ENCODE peak calls at places on chromosomes 1 and 21, in five cellular contexts. X is H9, K is neuronal stem cell, A is trophoblast cell, R is H1. I is an unnamed sample.

GRCh38 chr1:219416598-219417238 is 196.2 kb downstream of the ZC3H11B start:
- DNase-seq in X (peak), K (peak), A (peak), R (peak), I (peak)

GRCh38 chr1:38817958-38818705 is 41.4 kb downstream of the RRAGC start:
- DNase-seq in X (peak), K (peak), A (no peak), R (peak), I (peak)

GRCh38 chr1:224874775-224875174 is 54.7 kb upstream of the DNAH14 start:
- DNase-seq in X (no peak), K (no peak), A (no peak), R (no peak), I (no peak)

GRCh38 chr1:94805912-94806311 is 14.2 kb upstream of the SLC44A3 start:
- DNase-seq in X (peak), K (peak), A (peak), R (peak), I (peak)

GRCh38 chr1:20618550-20618949 is 14.7 kb upstream of the PINK1 start:
- DNase-seq in X (no peak), K (no peak), A (no peak), R (no peak), I (no peak)

GRCh38 chr1:161045749-161046573 is at the start of gene USF1:
- DNase-seq in X (peak), K (peak), A (peak), R (peak), I (peak)

GRCh38 chr1:47711211-47711847 is 273.5 kb downstream of the FOXD2 start:
- DNase-seq in X (no peak), K (no peak), A (no peak), R (no peak), I (no peak)

GRCh38 chr1:161792740-161793139 is 26.6 kb downstream of the ATF6 start:
- DNase-seq in X (no peak), K (peak), A (peak), R (no peak), I (peak)

GRCh38 chr1:37537378-37537777 is 16.7 kb downstream of the SNIP1 start:
- DNase-seq in X (no peak), K (no peak), A (no peak), R (no peak), I (peak)

GRCh38 chr1:183310753-183311465 is 107.3 kb downstream of the NMNAT2 start:
- DNase-seq in X (no peak), K (no peak), A (no peak), R (no peak), I (peak)

GRCh38 chr1:160206421-160207117 is 1.4 kb downstream of the PEA15 start:
- DNase-seq in X (peak), K (peak), A (peak), R (no peak), I (peak)

GRCh38 chr1:26723013-26723991 is 27.5 kb downstream of the ARID1A start:
- DNase-seq in X (peak), K (peak), A (peak), R (peak), I (peak)

GRCh38 chr1:199205740-199206139 is 566.9 kb downstream of the PTPRC start:
- DNase-seq in X (no peak), K (no peak), A (no peak), R (no peak), I (no peak)

GRCh38 chr1:224565186-224565585 is 50.9 kb upstream of the CNIH3 start:
- DNase-seq in X (no peak), K (no peak), A (peak), R (no peak), I (peak)

GRCh38 chr1:33093004-33093403 is 12.1 kb downstream of the AZIN2 start:
- DNase-seq in X (peak), K (no peak), A (no peak), R (no peak), I (no peak)

GRCh38 chr21:45544449-45545235 is 2.4 kb upstream of the SLC19A1 start:
- DNase-seq in X (peak), K (no peak), A (no peak), R (peak), I (no peak)

GRCh38 chr21:30733026-30733425 is 14.0 kb downstream of the KRTAP21-2 start:
- DNase-seq in X (no peak), K (no peak), A (no peak), R (no peak), I (no peak)

DNA sequence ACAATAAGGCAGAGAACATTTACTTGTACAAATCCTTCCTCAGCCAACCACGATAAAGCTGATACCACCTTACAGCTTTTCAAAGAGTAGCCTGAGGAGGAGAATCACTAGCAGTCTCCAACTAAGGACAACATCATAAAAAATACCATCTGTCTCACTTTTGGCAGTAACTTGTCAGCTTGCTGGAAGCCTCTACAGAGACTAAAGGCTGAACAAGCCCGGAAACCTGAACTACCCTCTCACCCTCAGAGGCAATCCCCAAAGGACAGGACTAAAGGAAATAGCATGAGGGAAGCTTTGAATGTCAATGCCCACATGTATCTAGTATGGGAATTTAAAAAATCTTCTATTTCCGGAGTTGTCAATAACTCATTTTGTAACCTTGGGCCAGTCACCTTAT is 10.6 kb downstream of the SRSF4 start:
- DNase-seq in X (no peak), K (no peak), A (no peak), R (no peak), I (no peak)
- H2BK12ac ChIP-seq in X (no peak), K (no peak), A (no peak), R (no peak), I (no peak)

DNA sequence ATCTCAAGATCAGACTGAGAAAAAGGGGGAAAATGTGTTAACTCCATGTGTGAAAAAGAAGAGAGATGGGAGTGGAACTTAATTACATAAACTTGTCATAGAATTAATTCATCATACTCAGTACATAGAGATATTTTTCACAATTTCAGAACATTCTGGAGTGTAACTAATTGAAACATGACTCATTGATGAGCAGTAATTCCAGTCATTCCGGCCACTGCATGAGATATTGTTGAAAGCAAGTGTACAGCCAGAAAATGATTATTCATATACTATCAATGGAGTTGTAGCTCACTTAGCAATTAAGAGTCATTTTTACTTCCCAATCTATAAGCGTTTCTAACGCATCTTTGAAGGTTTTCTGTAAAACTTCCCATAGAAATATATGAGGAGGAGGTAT is 739.3 kb downstream of the LTN1 start:
- DNase-seq in X (no peak), K (no peak), A (no peak), R (no peak), I (peak)
- H2AFZ ChIP-seq in X (no peak), K (no peak), A (no peak), R (no peak), I (no peak)

GRCh38 chr21:44314561-44314960 is 14.7 kb downstream of the PFKL start:
- DNase-seq in X (no peak), K (no peak), A (no peak), R (no peak), I (no peak)
- H2BK12ac ChIP-seq in X (no peak), K (no peak), A (no peak), R (no peak), I (no peak)

DNA sequence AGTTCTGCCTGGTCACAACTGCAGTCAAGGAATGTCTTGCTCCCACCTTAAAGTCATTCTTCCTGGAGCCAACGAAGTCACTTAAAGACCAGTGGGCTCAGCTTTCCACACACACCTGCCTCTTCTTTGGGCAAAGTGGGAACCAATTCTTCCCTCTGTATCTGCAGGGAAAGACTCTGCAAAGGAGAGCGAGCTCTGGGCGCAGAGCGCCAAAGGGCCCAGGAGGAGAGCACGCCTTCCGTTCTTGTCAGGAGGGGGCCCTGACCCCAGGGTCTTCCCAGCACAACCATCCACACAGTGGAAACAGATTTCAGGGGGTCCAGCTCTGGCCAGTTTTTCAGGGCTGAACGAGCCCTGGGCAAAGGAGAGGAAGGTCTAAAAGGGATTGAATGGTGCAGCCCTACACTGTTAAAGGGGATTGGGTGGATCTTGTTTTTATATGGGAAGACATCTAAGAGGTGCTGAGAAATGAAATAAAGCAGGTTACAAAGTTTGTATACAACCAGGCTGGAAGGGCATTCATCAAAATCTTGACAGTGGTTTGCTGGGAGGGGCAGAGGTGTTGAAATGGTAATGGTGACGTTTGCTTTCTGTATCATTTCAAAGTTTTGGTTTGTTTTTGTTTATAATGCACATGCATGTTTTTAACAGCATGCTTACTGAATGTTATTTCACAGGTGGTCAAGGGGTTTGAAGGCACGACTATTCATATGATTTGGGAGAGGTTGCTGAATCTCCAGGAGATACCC is 6.9 kb upstream of the OLIG2 start:
- DNase-seq in X (no peak), K (no peak), A (no peak), R (peak), I (no peak)
- H2AFZ ChIP-seq in X (no peak), K (no peak), A (no peak), R (no peak), I (no peak)

DNA sequence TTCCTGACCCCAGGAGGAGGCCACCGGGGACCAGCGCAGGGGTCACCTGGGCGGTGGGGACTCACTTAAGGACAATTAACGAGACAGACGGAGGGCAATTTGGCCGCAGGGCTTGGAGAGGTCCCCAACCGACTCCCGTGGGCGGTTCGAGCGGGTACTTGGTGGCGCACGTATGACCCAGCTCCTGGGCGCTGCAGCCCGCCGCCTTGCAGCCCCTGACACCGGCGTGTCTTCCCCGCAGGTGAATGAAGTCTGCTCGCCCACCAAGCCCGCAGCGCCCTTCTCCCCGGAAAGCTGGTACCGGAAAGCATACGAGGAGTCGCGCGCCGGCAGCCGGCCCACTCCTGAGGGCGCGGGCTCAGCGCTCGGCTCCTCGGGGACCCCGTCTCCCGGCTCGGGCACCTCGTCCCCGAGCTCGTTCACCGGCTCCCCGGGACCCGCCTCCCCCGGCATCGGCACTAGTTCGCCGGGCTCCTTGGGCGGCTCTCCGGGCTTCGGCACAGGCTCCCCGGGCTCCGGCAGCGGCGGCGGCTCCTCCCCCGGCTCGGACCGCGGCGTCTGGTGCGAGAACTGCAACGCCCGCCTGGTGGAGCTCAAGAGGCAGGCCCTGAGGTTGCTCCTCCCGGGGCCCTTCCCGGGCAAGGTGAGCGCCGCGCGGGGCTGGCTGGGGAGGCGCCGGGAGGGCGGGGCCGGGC is 1.4 kb downstream of the KIF26B start:
- DNase-seq in X (peak), K (peak), A (peak), R (peak), I (peak)
- H2BK12ac ChIP-seq in X (no peak), K (no peak), A (peak), R (no peak), I (peak)

GRCh38 chr1:65959896-65960295 is 167.2 kb downstream of the PDE4B start:
- DNase-seq in X (no peak), K (no peak), A (peak), R (no peak), I (no peak)
- H2AFZ ChIP-seq in X (no peak), K (peak), A (no peak), R (no peak), I (no peak)

GRCh38 chr1:9759939-9760338 is 63.8 kb downstream of the CLSTN1 start:
- DNase-seq in X (no peak), K (no peak), A (no peak), R (no peak), I (no peak)
- H2BK12ac ChIP-seq in X (no peak), K (no peak), A (no peak), R (no peak), I (no peak)

DNA sequence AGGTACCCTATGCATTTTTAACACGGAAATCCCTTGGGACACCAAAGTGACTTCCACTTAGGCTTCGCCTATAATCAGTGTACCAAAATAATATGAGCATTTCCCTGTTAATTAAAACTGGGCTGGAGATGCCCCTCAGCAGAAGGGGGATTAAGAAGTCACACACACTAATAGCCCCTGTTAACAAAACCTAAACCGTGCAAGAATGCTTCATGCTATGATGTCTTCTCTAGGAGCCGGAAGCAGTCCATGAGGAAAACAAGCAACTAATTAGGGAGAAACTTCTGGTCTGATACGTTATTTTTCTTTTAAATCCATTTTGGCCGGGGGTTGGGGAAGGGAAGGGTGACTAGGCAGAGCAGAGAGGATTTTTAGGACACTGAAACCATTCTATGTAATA is 123.4 kb downstream of the ESRRG start:
- DNase-seq in X (no peak), K (peak), A (no peak), R (no peak), I (no peak)
- H2AFZ ChIP-seq in X (no peak), K (peak), A (no peak), R (no peak), I (no peak)

GRCh38 chr1:58702766-58703165 is 2.9 kb upstream of the MYSM1 start:
- DNase-seq in X (no peak), K (no peak), A (no peak), R (no peak), I (no peak)
- H2BK12ac ChIP-seq in X (peak), K (no peak), A (no peak), R (peak), I (no peak)

I was measured in mesenchymal stem cell.